ENCODE peak calls at places on chromosomes 5 and 9, in four cellular contexts. E, D, H and Z are unnamed samples.

GRCh38 chr5:57442080-57442839 is 40.4 kb downstream of the ACTBL2 start:
- DNase-seq in E (no peak), D (no peak), H (peak; percentile 80), Z (peak; percentile 97)

GRCh38 chr5:83281658-83282057 is 189.9 kb upstream of the VCAN start:
- DNase-seq in E (no peak), D (no peak), H (peak; percentile 67), Z (peak; percentile 89)

GRCh38 chr5:17219431-17219830 is 2.0 kb downstream of the BASP1 start:
- DNase-seq in E (no peak), D (no peak), H (no peak), Z (no peak)

GRCh38 chr5:72817076-72817476 is 615 bp downstream of the TNPO1 start:
- DNase-seq in E (no peak), D (peak; percentile 77), H (no peak), Z (peak; percentile 54)

GRCh38 chr5:173281910-173282309 is 46.3 kb downstream of the STC2 start:
- DNase-seq in E (no peak), D (no peak), H (no peak), Z (no peak)

GRCh38 chr9:128271112-128271511 is 4.7 kb downstream of the GOLGA2 start:
- DNase-seq in E (no peak), D (no peak), H (no peak), Z (no peak)

GRCh38 chr5:149829954-149830353 is 99.8 kb downstream of the PPARGC1B start:
- DNase-seq in E (no peak), D (no peak), H (no peak), Z (no peak)

GRCh38 chr9:114693248-114693895 is 11.4 kb upstream of the TEX48 start:
- DNase-seq in E (no peak), D (no peak), H (no peak), Z (no peak)

GRCh38 chr9:124046189-124046588 is 34.6 kb downstream of the LHX2 start:
- DNase-seq in E (no peak), D (no peak), H (no peak), Z (no peak)

GRCh38 chr5:134246771-134247329 is 21.0 kb upstream of the PPP2CA start:
- DNase-seq in E (no peak), D (no peak), H (no peak), Z (no peak)

GRCh38 chr5:122091942-122092600 is 14.0 kb upstream of the LOX start:
- DNase-seq in E (no peak), D (no peak), H (no peak), Z (peak; percentile 78)

GRCh38 chr9:33739407-33739806 is 56.0 kb upstream of the PRSS3 start:
- DNase-seq in E (no peak), D (no peak), H (no peak), Z (no peak)

GRCh38 chr9:5799314-5799713 is 33.6 kb downstream of the ERMP1 start:
- DNase-seq in E (peak; percentile 4), D (no peak), H (no peak), Z (peak; percentile 62)

GRCh38 chr9:40913096-40913719 is 215.3 kb downstream of the FOXD4L6 start:
- DNase-seq in E (no peak), D (no peak), H (no peak), Z (no peak)

GRCh38 chr9:109440797-109441287 is 57.3 kb downstream of the PTPN3 start:
- DNase-seq in E (peak; percentile 51), D (no peak), H (peak; percentile 26), Z (peak; percentile 88)

GRCh38 chr9:89254773-89255125 is 56.2 kb upstream of the CKS2 start:
- DNase-seq in E (no peak), D (no peak), H (no peak), Z (no peak)

GRCh38 chr9:93250185-93250584 is 66.2 kb downstream of the WNK2 start:
- DNase-seq in E (no peak), D (peak; percentile 2), H (no peak), Z (no peak)

GRCh38 chr5:166909040-166909439 is 1382.4 kb upstream of the WWC1 start:
- DNase-seq in E (no peak), D (no peak), H (no peak), Z (peak; percentile 82)

GRCh38 chr5:175392236-175392635 is 51.7 kb downstream of the DRD1 start:
- DNase-seq in E (no peak), D (no peak), H (no peak), Z (no peak)

GRCh38 chr5:74386571-74387334 is 253.8 kb downstream of the ENC1 start:
- DNase-seq in E (no peak), D (no peak), H (no peak), Z (peak; percentile 78)

GRCh38 chr5:96614110-96614691 is 48.0 kb upstream of the CAST start:
- DNase-seq in E (peak; percentile 96), D (no peak), H (peak; percentile 59), Z (peak; percentile 95)

GRCh38 chr9:86980802-86981201 is 33.5 kb upstream of the GAS1 start:
- DNase-seq in E (no peak), D (no peak), H (no peak), Z (no peak)

GRCh38 chr9:20507431-20507830 is 114.9 kb downstream of the MLLT3 start:
- DNase-seq in E (no peak), D (no peak), H (no peak), Z (no peak)

GRCh38 chr9:124212381-124213050 is 45.2 kb upstream of the NEK6 start:
- DNase-seq in E (no peak), D (no peak), H (peak; percentile 38), Z (peak; percentile 49)

GRCh38 chr5:92207156-92207555 is 824.0 kb upstream of the ARRDC3 start:
- DNase-seq in E (no peak), D (no peak), H (no peak), Z (no peak)

DNA sequence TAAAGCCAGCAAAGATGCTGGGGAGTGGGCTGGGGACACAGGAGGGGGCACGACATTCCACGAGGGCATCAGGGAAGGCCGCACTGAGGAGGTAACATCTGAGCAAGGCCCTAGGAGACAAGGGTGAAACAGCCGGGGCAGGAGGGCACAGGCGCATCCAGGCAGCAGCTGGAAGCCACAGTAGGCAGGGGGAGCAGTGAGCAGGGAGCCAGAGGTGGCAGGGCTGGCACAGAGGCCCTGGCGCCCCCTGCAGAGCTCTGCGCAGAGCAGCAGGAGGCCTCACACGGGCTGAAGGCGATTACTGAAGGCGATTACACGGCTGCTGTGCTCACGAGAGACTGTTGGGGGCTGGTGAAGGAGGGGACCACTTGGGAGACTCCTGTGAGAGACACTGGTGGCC is 15.4 kb downstream of the LMAN2 start:
- DNase-seq in E (no peak), D (peak; percentile 46), H (no peak), Z (no peak)
- H3K4me3 ChIP-seq in E (no peak overlapping the region), D (no peak overlapping the region), H (no peak overlapping the region), Z (no peak overlapping the region)

DNA sequence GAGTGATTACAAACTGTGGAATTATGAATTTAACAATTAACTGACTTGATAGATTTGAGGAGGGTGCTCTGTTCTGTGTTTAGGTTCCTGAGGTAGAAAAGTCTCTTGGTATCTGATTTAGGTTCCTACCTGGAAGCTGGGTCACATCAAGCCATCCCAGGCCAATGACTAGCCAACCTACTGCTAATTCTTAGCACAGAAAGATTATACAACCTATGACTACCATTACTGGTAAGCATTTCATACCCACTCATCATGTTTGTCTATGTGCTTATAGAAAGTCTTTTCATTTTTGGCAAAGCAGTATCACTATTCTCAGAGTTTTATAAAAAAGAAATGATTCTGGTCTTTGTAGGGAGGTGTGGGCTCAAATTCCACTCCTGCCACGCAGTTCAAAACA is 49.7 kb downstream of the GNAQ start:
- DNase-seq in E (no peak), D (no peak), H (no peak), Z (no peak)
- TF ChIP-seq CTCF in E (no peak), D (no peak), H (no peak), Z (no peak)

DNA sequence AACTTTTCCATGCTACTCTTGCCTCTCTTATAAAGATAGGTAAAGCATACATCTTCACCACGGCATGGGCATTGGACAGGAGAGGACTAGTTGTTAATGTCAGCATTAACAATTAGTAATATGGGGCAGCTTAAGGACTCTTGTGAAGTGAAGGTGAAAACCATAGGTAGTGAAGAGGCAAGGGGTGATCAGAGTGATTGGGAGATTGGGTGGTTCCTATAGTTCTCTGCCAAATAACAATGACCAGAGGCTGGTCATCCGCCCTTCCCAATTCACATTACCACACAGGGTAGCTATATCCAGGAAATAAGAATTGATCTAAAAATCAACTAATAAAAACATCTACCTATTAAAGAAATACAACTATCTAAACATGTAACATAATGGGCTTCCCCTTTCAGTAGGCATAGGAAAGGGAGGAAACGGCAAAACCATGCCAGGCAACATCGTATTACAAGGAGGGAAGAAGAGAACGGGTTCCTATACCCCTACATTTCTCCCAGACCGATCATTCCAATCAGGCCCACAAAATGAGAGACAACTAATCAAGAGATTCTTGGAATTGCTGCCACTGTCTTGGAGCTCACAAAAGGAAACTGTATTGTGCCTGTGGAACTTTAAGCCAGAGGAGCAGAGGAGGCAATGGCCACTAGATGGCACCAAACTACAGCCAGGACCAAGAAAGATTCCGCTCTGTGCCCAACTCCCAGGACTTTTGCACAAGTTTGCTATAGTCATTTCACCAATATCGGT is 121.6 kb downstream of the FBXL17 start:
- DNase-seq in E (peak; percentile 72), D (peak; percentile 55), H (peak; percentile 17), Z (peak; percentile 83)
- H3K4me3 ChIP-seq in E (no peak overlapping the region), D (peak overlapping the region; percentile 18), H (peak overlapping the region; percentile 6), Z (no peak overlapping the region)

GRCh38 chr5:162603399-162603798 is 535.8 kb downstream of the GABRG2 start:
- DNase-seq in E (no peak), D (no peak), H (no peak), Z (no peak)

DNA sequence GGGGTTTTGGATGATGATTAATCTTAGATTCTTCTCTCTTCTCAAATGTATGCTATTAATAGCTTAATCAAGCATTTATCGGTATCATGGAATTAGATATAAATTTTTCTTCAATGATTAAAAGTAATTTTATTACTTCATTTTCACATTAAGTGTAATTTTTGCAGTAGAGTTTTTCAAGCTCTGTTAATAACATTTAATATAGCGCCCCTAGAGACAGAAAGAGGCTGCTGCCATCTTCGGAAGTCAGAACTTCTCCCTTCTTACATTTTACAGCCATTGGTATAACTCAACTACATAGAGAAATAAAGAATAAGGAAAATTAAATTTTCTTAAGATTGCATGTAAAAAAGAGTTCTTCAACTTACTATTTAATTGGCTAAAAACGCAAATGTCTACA is 540.3 kb downstream of the GABRG2 start:
- DNase-seq in E (no peak), D (no peak), H (no peak), Z (no peak)
- TF ChIP-seq CTCF in E (peak; percentile 37), D (no peak), H (no peak), Z (no peak)

GRCh38 chr5:180289433-180289832 is 2.5 kb downstream of the MAPK9 start:
- DNase-seq in E (no peak), D (no peak), H (no peak), Z (no peak)

GRCh38 chr5:180291234-180291940 is 496 bp downstream of the MAPK9 start:
- DNase-seq in E (no peak), D (no peak), H (no peak), Z (no peak)

GRCh38 chr5:180291943-180292831 is at the start of gene MAPK9:
- DNase-seq in E (no peak), D (peak; percentile 89), H (no peak), Z (peak; percentile 69)

GRCh38 chr5:180289966-180290365 is 1.9 kb downstream of the MAPK9 start:
- DNase-seq in E (no peak), D (no peak), H (no peak), Z (no peak)

DNA sequence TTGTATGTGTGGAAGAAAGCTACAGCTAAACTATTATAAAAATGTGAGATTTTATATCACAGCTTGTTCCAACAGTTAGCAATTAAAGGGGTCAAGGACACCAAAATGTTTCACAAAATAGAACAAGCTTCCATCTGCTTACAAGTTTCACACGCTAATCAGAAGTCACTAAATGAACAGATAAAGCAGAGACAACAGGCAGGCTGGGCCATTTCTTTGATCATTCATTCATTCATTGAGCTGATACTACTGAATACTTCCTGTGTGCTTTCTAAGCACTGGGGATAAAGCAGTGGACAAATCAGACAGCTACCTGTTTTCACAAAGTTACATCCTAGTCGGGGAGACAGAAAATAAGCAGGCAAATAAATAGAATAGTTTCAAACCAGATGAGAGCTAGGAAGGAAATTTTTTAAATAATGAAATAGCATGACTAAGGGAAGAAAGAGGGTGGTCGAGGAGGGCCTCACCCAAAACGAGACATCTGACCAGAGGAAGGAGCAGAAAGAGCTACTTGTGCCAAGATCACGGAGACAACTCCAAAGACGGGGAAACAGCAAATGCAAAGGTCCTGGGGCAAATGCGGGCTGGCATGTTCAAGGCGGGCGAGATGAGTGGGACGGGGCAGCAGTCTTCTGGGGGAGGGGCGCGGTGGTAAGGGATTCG is 1.2 kb downstream of the MAPK9 start:
- DNase-seq in E (no peak), D (no peak), H (no peak), Z (no peak)
- H3K4me3 ChIP-seq in E (peak overlapping the region; percentile 84), D (peak overlapping the region; percentile 72), H (peak overlapping the region; percentile 70), Z (peak overlapping the region; percentile 64)